ENCODE peak calls at places on chromosome 22, in seven cellular contexts. D is HS-5, X is NCI-H345, U is NCI-H524, V is H7, M is fibroblast of gingiva, A is fibroblast of lung. G is an unnamed sample.

GRCh38 chr22:29313126-29314071 is 2.1 kb downstream of the RASL10A start:
- DNase-seq in A (no peak), X (no peak), U (peak; percentile 67), D (no peak), V (peak; percentile 97), M (peak; percentile 24), G (peak; percentile 43)

GRCh38 chr22:46163498-46163897 is 13.2 kb downstream of the PPARA start:
- DNase-seq in M (no peak), V (no peak), U (no peak), X (no peak), D (no peak), A (no peak), G (no peak)

GRCh38 chr22:21108379-21109115 is 62.8 kb downstream of the LRRC74B start:
- DNase-seq in M (no peak), A (no peak), X (no peak), V (no peak), U (no peak), D (no peak), G (no peak)

GRCh38 chr22:42134033-42135020 is 3.7 kb upstream of the CYP2D6 start:
- DNase-seq in X (no peak), U (no peak), A (peak; percentile 6), D (no peak), V (peak; percentile 18), M (no peak), G (no peak)

GRCh38 chr22:19473578-19473977 is 5.4 kb downstream of the UFD1 start:
- DNase-seq in X (no peak), M (no peak), V (no peak), U (no peak), D (no peak), A (no peak), G (no peak)

GRCh38 chr22:41687901-41688364 is 734 bp downstream of the SNU13 start:
- DNase-seq in V (peak; percentile 63), A (peak; percentile 22), U (peak; percentile 37), M (peak; percentile 9), X (no peak), D (no peak), G (no peak)

GRCh38 chr22:44648821-44649566 is 53.0 kb upstream of the PRR5 start:
- DNase-seq in D (peak; percentile 44), U (no peak), V (no peak), A (peak; percentile 73), M (peak; percentile 92), X (no peak), G (no peak)

GRCh38 chr22:45103756-45104155 is 60.0 kb upstream of the NUP50 start:
- DNase-seq in A (no peak), U (no peak), D (no peak), M (no peak), X (no peak), V (peak; percentile 63), G (no peak)

GRCh38 chr22:19955241-19956128 is 13.9 kb upstream of the TXNRD2 start:
- DNase-seq in A (no peak), V (peak; percentile 33), X (peak; percentile 1), U (no peak), D (no peak), M (no peak), G (no peak)

GRCh38 chr22:31969789-31970489 is 25.6 kb downstream of the YWHAH start:
- DNase-seq in A (peak; percentile 62), U (peak; percentile 84), X (peak; percentile 74), M (peak; percentile 51), V (peak; percentile 92), D (peak; percentile 31), G (peak; percentile 75)

GRCh38 chr22:37563153-37564081 is 3.1 kb downstream of the CDC42EP1 start:
- DNase-seq in U (no peak), D (peak; percentile 77), X (no peak), V (no peak), A (peak; percentile 97), M (peak; percentile 91), G (peak; percentile 71)

GRCh38 chr22:44574057-44574456 is 76.0 kb upstream of the RTL6 start:
- DNase-seq in U (no peak), A (peak; percentile 69), X (no peak), M (peak; percentile 88), D (peak; percentile 49), V (no peak), G (peak; percentile 23)